ENCODE peak calls at places on chromosomes 2 and 18, in eight cellular contexts. A, C, E, Q, X, K, B and L are unnamed samples.

GRCh38 chr2:191318729-191319078 is 73.5 kb downstream of the MYO1B start:
- DNase-seq in C (no peak), A (peak), B (peak), Q (peak), K (peak), X (no peak), E (no peak), L (peak)

GRCh38 chr2:242060212-242060835 is 190.8 kb downstream of the RTP5 start:
- DNase-seq in B (peak), E (no peak), K (no peak), A (peak), Q (peak), C (no peak), X (no peak), L (peak)

GRCh38 chr2:161352718-161353117 is 44.5 kb downstream of the PSMD14 start:
- DNase-seq in C (no peak), Q (no peak), A (no peak), X (no peak), B (no peak), E (no peak), K (no peak), L (no peak)

GRCh38 chr18:57891707-57892391 is 88.7 kb upstream of the ATP8B1 start:
- DNase-seq in B (peak), A (no peak), X (no peak), C (no peak), K (no peak), E (no peak), Q (no peak), L (no peak)

GRCh38 chr2:176085120-176085788 is 1.5 kb upstream of the EVX2 start:
- DNase-seq in A (no peak), K (no peak), C (no peak), E (no peak), X (no peak), B (no peak), Q (no peak), L (no peak)

GRCh38 chr2:16005819-16006536 is 65.6 kb downstream of the MYCN start:
- DNase-seq in C (no peak), X (no peak), B (no peak), Q (no peak), K (peak), E (no peak), A (no peak), L (no peak)

GRCh38 chr2:240997856-240998705 is at the start of gene SNED1:
- DNase-seq in C (peak), Q (peak), E (peak), K (peak), X (peak), B (peak), A (peak), L (peak)

GRCh38 chr2:221792971-221793670 is 221.0 kb upstream of the EPHA4 start:
- DNase-seq in A (no peak), K (no peak), C (no peak), B (no peak), E (no peak), X (no peak), Q (no peak), L (no peak)

GRCh38 chr2:80573950-80574349 is 269.4 kb upstream of the LRRTM1 start:
- DNase-seq in A (no peak), E (no peak), K (no peak), X (no peak), C (no peak), Q (no peak), B (no peak), L (no peak)

GRCh38 chr18:45590060-45590537 is 25.2 kb upstream of the SLC14A2 start:
- DNase-seq in K (peak), B (peak), A (peak), Q (peak), X (no peak), C (no peak), E (no peak), L (no peak)

GRCh38 chr2:238509903-238510302 is 83.2 kb downstream of the ASB1 start:
- DNase-seq in B (no peak), X (no peak), E (no peak), A (no peak), Q (no peak), K (no peak), C (no peak), L (no peak)

GRCh38 chr2:29782531-29782930 is 138.9 kb downstream of the ALK start:
- DNase-seq in X (no peak), C (no peak), E (no peak), B (no peak), Q (no peak), K (no peak), A (no peak), L (no peak)

GRCh38 chr2:46066591-46066990 is 230.6 kb upstream of the EPAS1 start:
- DNase-seq in Q (no peak), B (peak), X (no peak), E (no peak), C (no peak), K (no peak), A (peak), L (peak)

GRCh38 chr2:48259811-48260210 is 270.1 kb upstream of the STON1 start:
- DNase-seq in C (no peak), A (no peak), X (no peak), K (no peak), Q (no peak), B (no peak), E (no peak), L (no peak)

GRCh38 chr2:240792658-240793312 is 27.2 kb downstream of the KIF1A start:
- DNase-seq in K (no peak), B (no peak), E (no peak), C (no peak), X (no peak), Q (no peak), A (no peak), L (no peak)

GRCh38 chr2:42438685-42439084 is 55.1 kb downstream of the KCNG3 start:
- DNase-seq in B (no peak), E (no peak), X (no peak), A (no peak), K (no peak), C (no peak), Q (no peak), L (no peak)

GRCh38 chr2:161677634-161678033 is 53.4 kb downstream of the SLC4A10 start:
- DNase-seq in C (no peak), B (no peak), E (no peak), A (no peak), X (no peak), K (no peak), Q (no peak), L (no peak)

GRCh38 chr2:189379287-189379630 is 62.0 kb upstream of the WDR75 start:
- DNase-seq in E (no peak), K (no peak), A (peak), C (no peak), Q (peak), X (no peak), B (peak), L (no peak)

GRCh38 chr2:173948827-173949226 is 16.3 kb downstream of the SP3 start:
- DNase-seq in C (no peak), X (no peak), B (no peak), A (no peak), E (no peak), K (no peak), Q (no peak), L (no peak)

GRCh38 chr18:22465859-22466602 is 48.3 kb upstream of the CTAGE1 start:
- DNase-seq in E (no peak), X (no peak), A (peak), Q (peak), B (peak), K (peak), C (no peak), L (peak)

GRCh38 chr2:235813398-235813797 is 319.6 kb downstream of the AGAP1 start:
- DNase-seq in C (no peak), X (no peak), Q (no peak), E (no peak), A (no peak), B (no peak), K (no peak), L (no peak)

GRCh38 chr2:105761931-105762515 is 17.3 kb downstream of the NCK2 start:
- DNase-seq in A (peak), B (no peak), K (no peak), X (no peak), Q (peak), C (no peak), E (no peak), L (peak)

GRCh38 chr2:206011018-206011614 is 74.9 kb downstream of the INO80D start:
- DNase-seq in K (no peak), B (no peak), Q (no peak), C (no peak), E (no peak), X (no peak), A (no peak), L (no peak)

GRCh38 chr18:26089247-26090129 is 925 bp downstream of the SS18 start:
- DNase-seq in K (peak), Q (peak), C (no peak), B (peak), X (no peak), E (peak), A (peak), L (peak)

GRCh38 chr2:46091004-46091403 is 206.2 kb upstream of the EPAS1 start:
- DNase-seq in Q (no peak), X (no peak), C (no peak), K (no peak), E (no peak), A (no peak), B (no peak), L (peak)

GRCh38 chr2:88874063-88874657 is 182.7 kb downstream of the RPIA start:
- DNase-seq in C (no peak), K (peak), Q (peak), E (peak), B (peak), X (peak), A (peak), L (peak)

GRCh38 chr18:939958-940357 is 35.3 kb downstream of the ADCYAP1 start:
- DNase-seq in K (no peak), X (no peak), Q (no peak), A (no peak), B (no peak), E (no peak), C (no peak), L (no peak)

GRCh38 chr2:198347936-198348335 is 543.5 kb downstream of the PLCL1 start:
- DNase-seq in K (no peak), B (no peak), Q (no peak), A (no peak), E (no peak), X (no peak), C (no peak), L (no peak)

GRCh38 chr18:66616523-66616983 is 12.7 kb upstream of the CDH19 start:
- DNase-seq in K (peak), E (no peak), X (no peak), Q (no peak), C (no peak), A (no peak), B (no peak), L (peak)

GRCh38 chr18:52588916-52589315 is 248.9 kb downstream of the DCC start:
- DNase-seq in K (no peak), A (peak), B (no peak), Q (peak), X (no peak), C (no peak), E (no peak), L (no peak)

GRCh38 chr2:107595749-107596148 is 230.9 kb upstream of the RGPD4 start:
- DNase-seq in C (no peak), A (peak), B (peak), X (no peak), E (no peak), K (peak), Q (peak), L (no peak)

GRCh38 chr2:9939587-9940485 is 11.7 kb upstream of the GRHL1 start:
- DNase-seq in C (no peak), A (peak), B (no peak), X (no peak), K (no peak), E (no peak), Q (no peak), L (no peak)

GRCh38 chr2:54534191-54534590 is 78.1 kb downstream of the SPTBN1 start:
- DNase-seq in K (no peak), Q (no peak), E (no peak), A (no peak), B (no peak), C (no peak), X (no peak), L (no peak)

GRCh38 chr2:209719034-209719433 is 52.6 kb upstream of the UNC80 start:
- DNase-seq in C (no peak), A (no peak), Q (no peak), E (no peak), K (no peak), B (peak), X (no peak), L (no peak)

GRCh38 chr18:75475228-75475627 is 47.7 kb upstream of the SMIM21 start:
- DNase-seq in X (no peak), C (no peak), K (peak), Q (peak), A (peak), E (no peak), B (peak), L (peak)

GRCh38 chr18:8142131-8142711 is 467.0 kb upstream of the RAB12 start:
- DNase-seq in K (peak), A (peak), E (no peak), B (peak), Q (no peak), C (no peak), X (no peak), L (peak)

GRCh38 chr2:39275016-39275415 is 31.2 kb upstream of the CDKL4 start:
- DNase-seq in X (no peak), Q (no peak), E (no peak), C (no peak), K (no peak), A (no peak), B (peak), L (no peak)

GRCh38 chr2:26757873-26758789 is 6.0 kb upstream of the SLC35F6 start:
- DNase-seq in C (no peak), Q (peak), A (peak), X (peak), E (no peak), B (peak), K (peak), L (peak)

GRCh38 chr2:38032946-38033345 is 43.0 kb downstream of the CYP1B1 start:
- DNase-seq in C (no peak), E (no peak), B (no peak), X (no peak), Q (no peak), K (no peak), A (no peak), L (no peak)